ENCODE peak calls at places on chromosomes 11 and 22, in six cellular contexts. I, L, J, Y, W and N are unnamed samples.

GRCh38 chr22:20238567-20239062 is 29.5 kb downstream of the RTN4R start:
- DNase-seq in W (no peak), Y (peak), L (peak), J (peak), I (peak), N (no peak)

GRCh38 chr22:40414306-40414705 is 43.9 kb downstream of the SGSM3 start:
- DNase-seq in J (no peak), W (no peak), L (peak), I (no peak), Y (no peak), N (no peak)

GRCh38 chr11:66868082-66868725 is 11.3 kb downstream of the LRFN4 start:
- DNase-seq in J (no peak), Y (no peak), I (no peak), L (no peak), W (no peak), N (no peak)

GRCh38 chr11:119363081-119363861 is 16.8 kb upstream of the MFRP start:
- DNase-seq in I (no peak), W (peak), J (no peak), Y (no peak), L (no peak), N (no peak)

GRCh38 chr11:78147807-78148206 is 8.4 kb upstream of the ALG8 start:
- DNase-seq in L (no peak), J (no peak), W (no peak), I (no peak), Y (no peak), N (no peak)

GRCh38 chr11:34890812-34891211 is 25.4 kb downstream of the APIP start:
- DNase-seq in I (no peak), Y (peak), L (peak), W (no peak), J (peak), N (no peak)

GRCh38 chr11:122309262-122309925 is 193.4 kb upstream of the BLID start:
- DNase-seq in Y (no peak), L (no peak), I (no peak), J (no peak), W (peak), N (peak)

GRCh38 chr11:112961146-112961668 is at the start of gene NCAM1:
- DNase-seq in Y (peak), I (peak), W (peak), J (no peak), L (peak), N (peak)

GRCh38 chr11:70141490-70142014 is 61.5 kb upstream of the FADD start:
- DNase-seq in I (no peak), W (no peak), Y (no peak), J (no peak), L (no peak), N (no peak)

GRCh38 chr11:503179-503981 is 3.7 kb downstream of the RNH1 start:
- DNase-seq in L (no peak), W (peak), I (peak), J (peak), Y (no peak), N (peak)

GRCh38 chr22:23832226-23833016 is 6.4 kb downstream of the DERL3 start:
- DNase-seq in W (no peak), Y (no peak), L (no peak), I (peak), J (no peak), N (no peak)

GRCh38 chr11:122815900-122816299 is 22.4 kb upstream of the CRTAM start:
- DNase-seq in Y (no peak), W (no peak), I (no peak), J (no peak), L (no peak), N (no peak)

GRCh38 chr11:78986305-78986704 is 411.6 kb upstream of the NARS2 start:
- DNase-seq in L (no peak), W (no peak), J (no peak), I (no peak), Y (no peak), N (no peak)

GRCh38 chr11:72421351-72421750 is 13.0 kb downstream of the CLPB start:
- DNase-seq in W (no peak), I (no peak), J (peak), Y (no peak), L (peak), N (no peak)

GRCh38 chr22:32589007-32589406 is 114.4 kb downstream of the FBXO7 start:
- DNase-seq in I (no peak), J (no peak), Y (no peak), L (no peak), W (no peak), N (no peak)

GRCh38 chr22:35375031-35375430 is 5.9 kb upstream of the HMOX1 start:
- DNase-seq in I (no peak), Y (no peak), L (peak), J (no peak), W (no peak), N (no peak)

GRCh38 chr22:22916215-22916951 is 28.8 kb downstream of the IGLL5 start:
- DNase-seq in J (no peak), W (no peak), L (no peak), I (no peak), Y (no peak), N (no peak)

GRCh38 chr11:61969838-61970452 is 2.5 kb upstream of the FTH1 start:
- DNase-seq in W (no peak), L (peak), J (peak), Y (no peak), I (no peak), N (no peak)

DNA sequence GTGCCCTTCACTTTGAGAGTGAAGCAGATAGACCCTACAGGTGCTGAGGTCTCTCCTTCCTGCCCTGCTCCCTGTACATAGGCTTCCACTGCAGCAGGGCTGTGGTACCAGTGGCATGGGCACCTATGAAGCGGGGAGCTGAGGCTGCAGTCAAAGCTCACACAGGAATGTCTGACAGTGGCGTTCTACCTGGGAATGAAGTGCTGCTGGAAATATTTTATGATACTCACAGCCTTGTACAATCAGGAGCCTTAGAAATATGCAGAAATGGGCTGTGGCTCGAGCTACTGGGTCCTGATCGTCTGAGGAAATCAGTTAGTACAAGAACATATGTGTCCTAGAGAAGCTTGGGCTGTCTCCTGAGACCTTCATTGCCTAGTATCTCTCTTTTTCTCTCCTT is 24.8 kb downstream of the MRPL16 start:
- DNase-seq in Y (no peak), W (no peak), L (no peak), J (no peak), I (no peak), N (no peak)
- H3K27ac ChIP-seq in Y (no peak), W (no peak), L (no peak), J (no peak), I (peak), N (no peak)

DNA sequence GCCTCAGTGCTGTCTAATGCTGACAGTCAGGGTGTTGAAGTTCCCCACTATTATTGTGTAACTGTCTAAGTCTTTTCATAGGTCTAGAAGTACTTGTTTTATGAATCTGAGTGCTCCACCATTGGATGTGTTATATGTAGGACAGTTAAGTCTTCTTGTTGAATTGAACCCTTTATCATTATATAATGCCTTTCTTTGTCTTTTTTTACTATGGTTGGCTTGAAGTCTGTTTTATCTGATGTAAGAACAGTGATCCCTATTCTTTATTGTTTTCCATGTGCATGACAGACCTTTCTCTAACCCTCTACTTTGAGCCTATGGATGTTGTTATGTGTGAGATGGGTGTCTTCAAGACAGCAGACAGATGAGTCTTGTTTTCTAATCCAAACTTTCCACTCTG is 107.8 kb upstream of the C11orf58 start:
- DNase-seq in J (no peak), W (no peak), I (no peak), Y (no peak), L (no peak), N (no peak)
- H3K27ac ChIP-seq in J (no peak), W (no peak), I (no peak), Y (no peak), L (no peak), N (no peak)

DNA sequence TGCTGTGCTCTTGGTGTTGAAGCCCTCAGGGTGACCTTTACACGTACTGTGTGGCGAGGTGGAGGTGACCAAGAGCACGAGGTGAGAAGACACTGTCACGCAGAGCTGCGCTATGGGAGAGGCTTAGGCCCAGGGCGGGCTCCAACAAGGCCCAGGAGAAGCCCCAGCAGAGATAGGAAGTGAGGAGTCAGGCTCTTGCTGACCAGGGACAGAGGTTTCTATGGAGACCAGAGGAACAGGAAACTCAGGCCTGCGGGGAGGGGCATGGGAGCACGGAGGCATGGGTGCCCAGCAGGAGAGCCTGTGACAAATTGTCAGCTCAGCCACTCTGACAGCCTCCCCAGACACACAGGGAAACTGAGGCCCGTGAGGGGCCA is 15.8 kb downstream of the DGKZ start:
- DNase-seq in W (no peak), L (peak), Y (no peak), J (peak), I (peak), N (peak)
- H3K27ac ChIP-seq in W (peak), L (peak), Y (peak), J (peak), I (peak), N (peak)

GRCh38 chr22:38187413-38188212 is 6.0 kb upstream of the PLA2G6 start:
- DNase-seq in W (no peak), I (no peak), Y (no peak), J (no peak), L (peak), N (no peak)
- H3K27ac ChIP-seq in W (no peak), I (peak), Y (no peak), J (no peak), L (no peak), N (no peak)

DNA sequence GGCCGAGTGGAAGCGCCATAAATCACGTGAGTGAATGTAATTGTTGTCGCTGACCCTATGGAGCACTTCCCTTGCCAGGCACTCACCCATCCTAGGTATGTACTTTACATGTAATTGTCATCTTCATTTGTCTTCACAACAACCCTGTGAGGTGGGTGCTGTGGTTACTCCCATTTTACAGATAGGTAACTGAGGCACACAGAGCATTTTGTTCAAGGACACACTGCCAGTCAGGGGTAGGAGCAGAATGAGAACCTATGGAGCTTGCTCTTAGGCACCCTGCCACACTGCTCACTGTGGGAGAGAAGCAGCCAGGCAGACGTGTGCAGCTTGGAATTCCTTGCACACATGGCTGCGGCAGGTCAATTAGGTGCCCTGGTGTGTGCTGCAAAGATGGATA is 785 bp upstream of the EFCAB6 start:
- DNase-seq in J (no peak), I (no peak), L (no peak), W (no peak), Y (no peak), N (no peak)
- H3K27ac ChIP-seq in J (peak), I (peak), L (no peak), W (no peak), Y (peak), N (no peak)

GRCh38 chr11:69057236-69057635 is 8.5 kb downstream of the TPCN2 start:
- DNase-seq in L (no peak), W (no peak), I (no peak), J (no peak), Y (no peak), N (no peak)

GRCh38 chr11:69054397-69055211 is 5.9 kb downstream of the TPCN2 start:
- DNase-seq in Y (no peak), J (no peak), I (no peak), W (no peak), L (no peak), N (no peak)

GRCh38 chr11:69057801-69058200 is 9.1 kb downstream of the TPCN2 start:
- DNase-seq in J (no peak), I (no peak), W (no peak), L (no peak), Y (no peak), N (no peak)

GRCh38 chr11:69055212-69055586 is 6.5 kb downstream of the TPCN2 start:
- DNase-seq in Y (no peak), W (no peak), I (no peak), L (no peak), J (no peak), N (no peak)

DNA sequence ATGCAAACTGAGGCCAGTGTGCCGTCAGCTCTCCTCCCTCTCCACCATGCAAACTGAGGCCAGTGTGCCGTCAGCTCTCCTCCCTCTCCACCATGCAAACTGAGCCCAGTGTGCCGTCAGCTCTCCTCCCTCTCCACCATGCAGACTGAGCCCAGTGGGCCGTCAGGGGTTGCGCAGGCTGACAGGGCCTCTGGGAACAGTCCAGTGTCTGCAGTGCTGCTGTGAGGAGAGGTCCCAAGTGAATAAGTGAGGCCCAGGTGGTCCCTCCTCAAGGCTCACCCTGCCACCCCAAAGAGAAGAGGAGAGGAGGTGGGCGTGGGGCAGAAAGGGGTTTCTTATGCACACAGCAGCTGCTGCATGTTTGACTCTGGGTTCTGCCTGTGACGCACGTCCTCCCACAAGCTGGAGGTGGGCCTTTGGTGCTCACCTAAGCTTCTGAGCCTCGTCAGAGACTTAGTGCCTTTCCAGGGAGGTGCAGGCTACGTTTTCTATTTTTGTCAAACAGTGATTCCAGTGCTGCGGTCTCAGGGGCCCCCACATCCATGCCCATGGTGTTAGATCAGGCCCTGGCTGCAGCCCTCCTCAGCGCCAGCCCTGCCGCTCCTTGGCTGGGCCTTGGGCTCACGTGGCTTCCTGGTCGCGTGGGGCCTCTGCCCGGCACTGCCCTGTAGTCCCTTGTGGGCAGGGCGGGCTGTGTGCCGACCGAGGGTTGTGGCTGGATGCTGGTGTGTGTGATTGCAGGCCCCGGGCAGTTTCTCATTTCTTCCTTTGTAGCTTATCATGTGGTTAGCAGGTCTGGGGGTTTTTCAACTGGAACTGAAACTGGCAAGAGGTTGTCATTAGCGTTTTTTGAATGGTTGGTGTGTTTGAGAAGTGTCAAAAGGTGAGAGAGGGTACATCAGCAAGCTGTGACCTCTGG is 7.1 kb downstream of the TPCN2 start:
- DNase-seq in L (no peak), W (peak), Y (no peak), J (no peak), I (peak), N (peak)
- H3K27ac ChIP-seq in L (no peak), W (peak), Y (no peak), J (no peak), I (no peak), N (no peak)

GRCh38 chr11:110518809-110519514 is 89.2 kb downstream of the FDX1 start:
- DNase-seq in W (no peak), Y (no peak), L (no peak), J (no peak), I (no peak), N (no peak)

GRCh38 chr11:110509485-110509884 is 79.7 kb downstream of the FDX1 start:
- DNase-seq in Y (no peak), J (no peak), W (no peak), I (no peak), L (peak), N (no peak)

GRCh38 chr11:110513521-110514450 is 84.0 kb downstream of the FDX1 start:
- DNase-seq in Y (no peak), I (no peak), L (no peak), W (no peak), J (no peak), N (no peak)

GRCh38 chr11:110519816-110520215 is 90.1 kb downstream of the FDX1 start:
- DNase-seq in J (no peak), I (no peak), Y (no peak), L (no peak), W (no peak), N (no peak)

GRCh38 chr11:110514967-110515366 is 85.2 kb downstream of the FDX1 start:
- DNase-seq in Y (no peak), I (no peak), W (no peak), L (no peak), J (no peak), N (no peak)
- H3K27ac ChIP-seq in Y (no peak), I (no peak), W (no peak), L (no peak), J (no peak), N (no peak)